ENCODE peak calls at places on chromosomes 12 and 14, in eight cellular contexts. F is PC-9, T is GM23338, K is mammary epithelial cell, R is astrocyte, G is HCT116, E is GM23248, V is mesenchymal stem cell. U is an unnamed sample.

GRCh38 chr12:126055521-126055920 is 990.3 kb downstream of the AACS start:
- DNase-seq in T (no peak), G (no peak), R (peak; percentile 99), K (no peak), F (peak; percentile 53), E (no peak), V (no peak), U (no peak)

GRCh38 chr12:89949457-89950195 is 241.0 kb upstream of the ATP2B1 start:
- DNase-seq in T (peak; percentile 34), K (peak; percentile 91), R (peak; percentile 78), F (no peak), G (no peak), V (peak; percentile 94), E (peak; percentile 87), U (no peak)

GRCh38 chr14:68141531-68142088 is 322.0 kb downstream of the RAD51B start:
- DNase-seq in T (no peak), V (peak; percentile 46), K (peak; percentile 77), R (peak; percentile 63), F (peak; percentile 37), E (peak; percentile 54), G (peak; percentile 60), U (no peak)

GRCh38 chr14:102063092-102063807 is 23.6 kb downstream of the HSP90AA1 start:
- DNase-seq in G (peak; percentile 91), K (peak; percentile 84), V (peak; percentile 91), T (peak; percentile 73), F (peak; percentile 95), E (peak; percentile 93), R (peak; percentile 78), U (peak; percentile 65)

GRCh38 chr14:69625299-69626131 is 14.1 kb downstream of the SUSD6 start:
- DNase-seq in K (peak; percentile 46), F (no peak), G (no peak), V (peak; percentile 64), T (no peak), E (no peak), R (peak; percentile 61), U (no peak)

GRCh38 chr12:57370696-57371095 is 60.1 kb downstream of the R3HDM2 start:
- DNase-seq in R (no peak), T (no peak), F (no peak), G (no peak), K (no peak), E (peak; percentile 43), V (no peak), U (no peak)

GRCh38 chr14:85334316-85334715 is 195.6 kb upstream of the FLRT2 start:
- DNase-seq in T (no peak), E (no peak), F (no peak), G (no peak), R (peak; percentile 49), V (no peak), K (no peak), U (no peak)

GRCh38 chr12:31324116-31324844 is 1.7 kb downstream of the SINHCAF start:
- DNase-seq in K (peak; percentile 72), T (peak; percentile 76), F (peak; percentile 84), V (peak; percentile 87), E (peak; percentile 86), R (peak; percentile 71), G (peak; percentile 63), U (peak; percentile 77)

GRCh38 chr14:26917086-26917485 is 319.3 kb upstream of the NOVA1 start:
- DNase-seq in E (peak; percentile 72), F (no peak), R (peak; percentile 11), V (peak; percentile 37), T (peak; percentile 66), G (no peak), K (no peak), U (peak; percentile 50)

GRCh38 chr12:65460076-65460475 is 181.6 kb downstream of the MSRB3 start:
- DNase-seq in F (no peak), R (no peak), E (no peak), G (no peak), V (no peak), K (no peak), T (peak; percentile 64), U (peak; percentile 53)

GRCh38 chr14:37143500-37143874 is 28.9 kb downstream of the SLC25A21 start:
- DNase-seq in F (no peak), V (no peak), R (no peak), G (no peak), T (no peak), E (no peak), K (no peak), U (no peak)

GRCh38 chr12:13976028-13976584 is 5.3 kb downstream of the GRIN2B start:
- DNase-seq in T (peak; percentile 58), K (no peak), R (no peak), F (no peak), G (no peak), V (no peak), E (no peak), U (peak; percentile 12)

GRCh38 chr12:46659844-46660243 is 166.0 kb downstream of the SLC38A4 start:
- DNase-seq in V (peak; percentile 26), F (no peak), K (no peak), E (peak; percentile 44), G (no peak), T (no peak), R (no peak), U (no peak)

GRCh38 chr12:105477873-105478272 is 147.4 kb downstream of the C12orf75 start:
- DNase-seq in K (no peak), T (no peak), V (no peak), F (no peak), E (no peak), R (no peak), G (no peak), U (no peak)

GRCh38 chr12:116389990-116390655 is 112.6 kb upstream of the MED13L start:
- DNase-seq in G (peak; percentile 31), V (peak; percentile 87), F (peak; percentile 63), R (peak; percentile 99), E (peak; percentile 96), K (peak; percentile 97), T (no peak), U (no peak)

GRCh38 chr12:77388611-77389265 is 323.4 kb upstream of the E2F7 start:
- DNase-seq in E (peak; percentile 57), R (peak; percentile 44), V (no peak), G (no peak), T (no peak), F (no peak), K (no peak), U (no peak)

GRCh38 chr12:106140223-106140986 is 1.7 kb upstream of the NUAK1 start:
- DNase-seq in R (no peak), V (no peak), K (no peak), F (no peak), E (no peak), T (no peak), G (no peak), U (peak; percentile 33)

GRCh38 chr14:59869381-59870255 is 958 bp downstream of the RTN1 start:
- DNase-seq in K (no peak), R (no peak), V (no peak), E (peak; percentile 4), F (no peak), T (peak; percentile 66), G (no peak), U (peak; percentile 69)

GRCh38 chr12:124510301-124510970 is 57.0 kb downstream of the NCOR2 start:
- DNase-seq in E (no peak), G (no peak), R (no peak), K (no peak), T (peak; percentile 51), F (no peak), V (no peak), U (no peak)

DNA sequence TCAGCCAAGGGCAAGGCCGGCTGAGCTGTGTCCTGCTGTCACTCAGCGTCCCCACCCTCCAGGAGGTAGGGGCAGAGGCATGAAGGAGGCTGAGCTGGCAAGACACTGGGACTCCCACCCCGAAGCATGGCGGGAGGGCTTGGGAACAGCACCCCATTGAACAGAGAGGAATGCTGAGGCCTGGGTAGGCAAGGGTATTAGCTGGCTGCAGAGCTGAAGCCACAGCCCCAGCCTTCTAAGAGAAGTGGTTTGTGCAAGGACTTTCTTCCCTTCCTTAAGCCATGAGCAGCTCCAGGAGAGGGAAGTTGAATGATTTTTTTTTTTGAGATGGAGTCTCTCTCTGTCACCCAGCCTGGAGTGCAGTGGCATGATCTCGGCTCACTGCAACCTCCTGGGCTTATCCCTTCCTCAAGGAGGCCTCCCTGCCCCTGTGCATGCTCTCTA is 6.6 kb upstream of the CFAP73 start:
- DNase-seq in E (no peak), R (no peak), T (no peak), V (no peak), K (no peak), G (no peak), F (no peak), U (no peak)
- H3K4me2 ChIP-seq in E (no peak overlapping the region), R (no peak overlapping the region), T (no peak overlapping the region), V (no peak overlapping the region), K (no peak overlapping the region), G (no peak overlapping the region), F (no peak overlapping the region), U (no peak overlapping the region)

GRCh38 chr12:873954-874353 is 75.5 kb downstream of the RAD52 start:
- DNase-seq in V (peak; percentile 20), T (no peak), G (no peak), K (peak; percentile 79), E (no peak), R (no peak), F (no peak), U (no peak)
- H3K4me2 ChIP-seq in V (no peak overlapping the region), T (no peak overlapping the region), G (no peak overlapping the region), K (no peak overlapping the region), E (no peak overlapping the region), R (no peak overlapping the region), F (no peak overlapping the region), U (no peak overlapping the region)

GRCh38 chr12:23751641-23752040 is 197.8 kb downstream of the SOX5 start:
- DNase-seq in V (no peak), T (no peak), F (no peak), K (no peak), R (no peak), E (no peak), G (no peak), U (no peak)

GRCh38 chr12:23752245-23752644 is 197.2 kb downstream of the SOX5 start:
- DNase-seq in E (no peak), K (no peak), T (no peak), V (no peak), F (no peak), G (no peak), R (no peak), U (no peak)

GRCh38 chr12:23756416-23756815 is 193.1 kb downstream of the SOX5 start:
- DNase-seq in E (no peak), K (no peak), V (no peak), R (no peak), G (no peak), F (no peak), T (peak; percentile 24), U (peak; percentile 33)

GRCh38 chr12:23753627-23754358 is 195.7 kb downstream of the SOX5 start:
- DNase-seq in K (no peak), R (no peak), T (no peak), F (no peak), V (no peak), G (no peak), E (no peak), U (peak; percentile 70)

GRCh38 chr12:23750923-23751322 is 198.5 kb downstream of the SOX5 start:
- DNase-seq in K (no peak), E (no peak), F (no peak), G (no peak), R (no peak), V (no peak), T (no peak), U (no peak)
- H3K4me2 ChIP-seq in K (no peak overlapping the region), E (no peak overlapping the region), F (no peak overlapping the region), G (no peak overlapping the region), R (no peak overlapping the region), V (no peak overlapping the region), T (no peak overlapping the region), U (peak overlapping the region; percentile 17)

DNA sequence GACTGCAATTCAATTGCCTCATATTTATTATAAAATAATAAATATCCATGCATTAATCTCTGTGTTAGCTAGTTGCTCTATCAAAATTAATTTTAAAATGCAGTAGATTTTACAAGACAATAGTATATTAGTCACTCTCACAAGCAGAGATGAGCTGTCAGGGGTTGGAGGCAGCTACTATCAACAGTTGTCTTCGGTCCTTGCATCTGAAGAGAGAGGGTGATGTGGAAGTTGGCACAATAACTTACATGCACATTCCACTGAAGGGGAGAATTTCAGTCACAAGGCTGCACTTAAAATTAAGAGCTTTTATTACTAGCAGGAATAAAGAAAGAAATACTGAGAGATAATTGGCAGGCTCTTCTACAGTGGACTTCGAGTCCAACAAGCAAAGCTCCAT is 166.8 kb upstream of the DCN start:
- DNase-seq in E (peak; percentile 59), R (peak; percentile 5), T (no peak), K (no peak), F (no peak), V (no peak), G (no peak), U (no peak)
- H3K4me2 ChIP-seq in E (peak overlapping the region; percentile 5), R (no peak overlapping the region), T (no peak overlapping the region), K (no peak overlapping the region), F (no peak overlapping the region), V (no peak overlapping the region), G (no peak overlapping the region), U (no peak overlapping the region)

U was measured in neural progenitor cell.